ENCODE peak calls at places on chromosomes 16 and 17, in five cellular contexts. B, O, P, N and U are unnamed samples. For H3K9me3, the result is how much of the 10 kb centered on the place peaks cover.

GRCh38 chr17:27379863-27380533 is 76.2 kb upstream of the KSR1 start:
- DNase-seq in B (peak), O (peak), P (peak), N (peak), U (no peak)

GRCh38 chr16:68395806-68396205 is 52.5 kb downstream of the SMPD3 start:
- DNase-seq in B (no peak), O (no peak), P (no peak), N (no peak), U (no peak)

GRCh38 chr16:85171004-85171808 is 58.9 kb upstream of the CIBAR2 start:
- DNase-seq in B (peak), O (no peak), P (no peak), N (no peak), U (no peak)

GRCh38 chr17:34981538-34982241 is 1.4 kb downstream of the LIG3 start:
- DNase-seq in B (peak), O (no peak), P (peak), N (peak), U (no peak)

GRCh38 chr17:72510454-72511016 is 389.7 kb downstream of the SOX9 start:
- DNase-seq in B (no peak), O (no peak), P (peak), N (peak), U (no peak)

GRCh38 chr17:28563475-28563874 is 7.8 kb downstream of the PIGS start:
- DNase-seq in B (no peak), O (no peak), P (peak), N (peak), U (no peak)

GRCh38 chr16:69040144-69040909 is 65.1 kb upstream of the HAS3 start:
- DNase-seq in B (peak), O (no peak), P (peak), N (peak), U (no peak)

GRCh38 chr17:78797213-78797612 is 15.1 kb upstream of the CYTH1 start:
- DNase-seq in B (no peak), O (no peak), P (no peak), N (no peak), U (no peak)

GRCh38 chr17:72479113-72479512 is 358.3 kb downstream of the SOX9 start:
- DNase-seq in B (no peak), O (no peak), P (no peak), N (no peak), U (no peak)

GRCh38 chr17:42275527-42276358 is 448 bp downstream of the STAT5B start:
- DNase-seq in B (peak), O (peak), P (peak), N (peak), U (peak)

GRCh38 chr16:59181821-59182420 is 447.8 kb upstream of the GOT2 start:
- DNase-seq in B (no peak), O (no peak), P (no peak), N (no peak), U (no peak)

GRCh38 chr17:53313746-53314145 is 509.0 kb upstream of the KIF2B start:
- DNase-seq in B (no peak), O (no peak), P (no peak), N (peak), U (no peak)

GRCh38 chr16:49637511-49637910 is 218.4 kb downstream of the ZNF423 start:
- DNase-seq in B (no peak), O (no peak), P (no peak), N (no peak), U (no peak)

GRCh38 chr16:8966781-8967436 is 3.2 kb upstream of the USP7 start:
- DNase-seq in B (peak), O (no peak), P (no peak), N (no peak), U (no peak)

GRCh38 chr16:55530316-55530856 is 21.5 kb downstream of the LPCAT2 start:
- DNase-seq in B (no peak), O (no peak), P (no peak), N (no peak), U (no peak)

GRCh38 chr16:86665929-86666328 is 87.6 kb downstream of the FOXL1 start:
- DNase-seq in B (no peak), O (no peak), P (no peak), N (no peak), U (no peak)

GRCh38 chr17:47730681-47731080 is 2.4 kb upstream of the TBX21 start:
- DNase-seq in B (peak), O (no peak), P (no peak), N (no peak), U (no peak)

GRCh38 chr17:39576187-39576586 is 31.5 kb downstream of the NEUROD2 start:
- DNase-seq in B (peak), O (no peak), P (no peak), N (no peak), U (no peak)

GRCh38 chr16:78195868-78196267 is 96.4 kb downstream of the WWOX start:
- DNase-seq in B (no peak), O (no peak), P (no peak), N (no peak), U (no peak)

GRCh38 chr17:12463102-12463501 is 202.6 kb upstream of the MYOCD start:
- DNase-seq in B (no peak), O (no peak), P (peak), N (no peak), U (no peak)

GRCh38 chr17:1977583-1978395 is 47.3 kb downstream of the RTN4RL1 start:
- DNase-seq in B (peak), O (peak), P (no peak), N (no peak), U (no peak)

GRCh38 chr16:70749006-70749678 is 51.8 kb downstream of the VAC14 start:
- DNase-seq in B (no peak), O (no peak), P (no peak), N (no peak), U (no peak)

GRCh38 chr17:40516581-40517285 is 15.3 kb upstream of the TNS4 start:
- DNase-seq in B (no peak), O (no peak), P (no peak), N (peak), U (no peak)

GRCh38 chr17:57459286-57459915 is 203.1 kb downstream of the MSI2 start:
- DNase-seq in B (peak), O (no peak), P (peak), N (peak), U (no peak)

GRCh38 chr17:33572615-33573014 is 279.5 kb upstream of the ASIC2 start:
- DNase-seq in B (no peak), O (no peak), P (no peak), N (no peak), U (no peak)

GRCh38 chr17:77451894-77452852 is 311.4 kb downstream of the SEC14L1 start:
- DNase-seq in B (peak), O (peak), P (peak), N (peak), U (no peak)

GRCh38 chr17:39527220-39527813 is 66.0 kb downstream of the CDK12 start:
- DNase-seq in B (no peak), O (no peak), P (no peak), N (peak), U (no peak)

GRCh38 chr17:75872434-75873351 is 5.7 kb downstream of the TRIM47 start:
- DNase-seq in B (peak), O (peak), P (peak), N (peak), U (peak)

GRCh38 chr16:10349851-10350250 is 36.0 kb upstream of the ATF7IP2 start:
- DNase-seq in B (no peak), O (no peak), P (no peak), N (no peak), U (no peak)

DNA sequence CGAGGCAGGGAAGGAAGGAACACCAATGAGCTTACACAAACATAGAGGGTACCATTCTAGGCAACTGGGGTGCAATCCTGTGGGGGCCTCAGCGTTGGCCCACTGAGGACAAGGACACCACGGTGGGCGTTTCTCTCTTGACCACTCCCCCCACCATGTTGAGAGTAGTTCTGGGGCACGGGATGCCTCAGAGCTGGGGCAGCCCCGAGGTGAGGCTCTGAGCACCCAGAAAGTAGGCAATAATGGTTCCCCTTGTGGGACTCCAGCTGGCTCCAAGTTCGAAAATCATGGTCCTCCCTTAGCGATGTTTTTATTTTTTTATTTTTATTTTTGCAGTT is 5.1 kb downstream of the PRSS21 start:
- DNase-seq in B (peak), O (no peak), P (no peak), N (no peak), U (no peak)
- H3K9me3 ChIP-seq in B (under half), O (under half), P (under half), N (under half), U (under half)

DNA sequence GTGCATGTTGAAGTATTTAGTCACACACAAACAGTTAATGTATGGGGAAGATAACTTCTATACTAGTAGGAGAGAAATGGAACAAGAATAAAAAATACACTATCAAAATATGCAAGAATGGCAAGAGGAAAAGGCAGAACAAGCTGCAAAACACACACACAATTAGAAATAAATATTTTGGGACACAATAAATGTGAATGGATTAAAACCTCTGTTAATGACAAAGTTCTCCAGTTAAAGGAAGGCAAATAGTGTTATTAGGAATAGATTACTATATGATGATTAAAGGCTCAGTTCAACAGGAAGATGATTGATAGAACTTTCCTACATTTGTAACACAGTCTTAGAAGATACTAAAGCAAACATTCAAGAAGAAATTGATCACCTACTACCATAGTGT is 106.3 kb upstream of the ZNF750 start:
- DNase-seq in B (no peak), O (no peak), P (no peak), N (no peak), U (no peak)
- H3K9me3 ChIP-seq in B (under half), O (under half), P (half or more), N (under half), U (under half)

GRCh38 chr16:3292604-3293003 is 9.3 kb downstream of the ZNF263 start:
- DNase-seq in B (no peak), O (no peak), P (peak), N (no peak), U (no peak)
- H3K9me3 ChIP-seq in B (under half), O (under half), P (half or more), N (under half), U (under half)

GRCh38 chr16:35146723-35147458 is 1687.5 kb downstream of the TP53TG3F start:
- DNase-seq in B (no peak), O (peak), P (no peak), N (no peak), U (no peak)
- H3K9me3 ChIP-seq in B (under half), O (under half), P (half or more), N (under half), U (under half)

DNA sequence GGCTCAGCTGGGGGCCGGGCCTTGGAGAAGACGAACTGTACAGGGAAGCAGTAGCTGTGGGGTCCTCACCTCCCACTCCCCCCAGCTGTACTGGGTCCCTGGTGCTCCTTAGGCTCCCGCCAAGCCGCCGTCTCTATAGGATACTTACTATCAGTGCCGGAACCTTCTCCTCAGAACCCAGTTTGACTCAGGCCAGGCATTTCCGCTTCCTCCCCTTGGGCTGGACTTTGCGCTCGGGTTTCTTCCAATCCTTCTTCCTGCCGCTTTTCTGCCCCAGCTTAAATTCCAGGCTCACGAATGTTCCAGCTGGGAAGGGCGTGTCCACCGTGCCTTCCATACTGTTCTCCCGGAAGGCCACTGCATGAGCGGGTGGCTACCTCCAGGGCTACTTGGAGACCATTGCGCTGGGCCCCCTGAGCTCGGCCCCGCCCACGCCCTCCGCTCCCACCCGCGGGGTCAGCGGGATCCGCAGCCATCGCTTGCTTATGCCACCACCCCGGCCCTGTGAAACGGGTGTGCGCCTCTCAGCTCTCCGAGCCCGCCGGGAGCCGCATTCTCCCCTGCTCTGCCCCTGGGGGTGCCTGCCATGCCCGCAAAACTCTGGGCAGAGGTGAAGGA is 1795.9 kb downstream of the TP53TG3F start:
- DNase-seq in B (no peak), O (no peak), P (no peak), N (no peak), U (no peak)
- H3K9me3 ChIP-seq in B (under half), O (under half), P (under half), N (under half), U (under half)